ENCODE peak calls at places on chromosomes 5 and 9, in ten cellular contexts. A is AG04450, P is psoas muscle, U is activated B cell treated with CpG ODN at 0.5 μM for 24 hours, R is fibroblast of pulmonary artery, Q is WTC11, V is fibroblast of lung, Z is ovary, N is A673, M is HFFc6. W is an unnamed sample.

GRCh38 chr9:93258818-93259489 is 75.0 kb downstream of the WNK2 start:
- DNase-seq in V (no peak), P (peak), Q (peak), R (no peak), A (no peak), Z (no peak), U (peak), N (no peak), M (no peak), W (no peak)

GRCh38 chr5:96566775-96567174 is 95.4 kb upstream of the CAST start:
- DNase-seq in U (no peak), P (no peak), Q (no peak), V (no peak), N (no peak), R (no peak), M (no peak), A (no peak), Z (no peak), W (no peak)

GRCh38 chr9:17065062-17065461 is 69.8 kb upstream of the CNTLN start:
- DNase-seq in V (no peak), R (peak), A (no peak), M (no peak), Z (no peak), P (no peak), N (no peak), Q (no peak), U (no peak), W (no peak)

GRCh38 chr5:145056805-145057204 is 778.3 kb downstream of the PRELID2 start:
- DNase-seq in A (no peak), U (no peak), V (peak), M (peak), Z (no peak), N (peak), P (no peak), R (no peak), Q (no peak), W (no peak)

GRCh38 chr9:85067792-85068191 is 398.3 kb downstream of the NTRK2 start:
- DNase-seq in P (no peak), N (no peak), Z (no peak), U (no peak), Q (no peak), R (no peak), V (no peak), A (no peak), M (no peak), W (no peak)

GRCh38 chr9:89639961-89640360 is 35.1 kb downstream of the GADD45G start:
- DNase-seq in U (no peak), M (no peak), N (no peak), Q (no peak), V (no peak), Z (no peak), R (no peak), P (no peak), A (no peak), W (no peak)

GRCh38 chr5:42718591-42718990 is 38.0 kb upstream of the CCDC152 start:
- DNase-seq in P (no peak), R (peak), Z (no peak), U (no peak), Q (no peak), N (no peak), V (no peak), A (no peak), M (no peak), W (no peak)

GRCh38 chr5:86709157-86709881 is 91.6 kb downstream of the COX7C start:
- DNase-seq in V (no peak), Q (no peak), P (no peak), R (no peak), Z (no peak), U (no peak), M (no peak), N (no peak), A (no peak), W (no peak)

GRCh38 chr9:116482740-116483139 is 204.4 kb upstream of the TRIM32 start:
- DNase-seq in V (peak), M (no peak), R (no peak), A (no peak), N (no peak), P (no peak), Q (peak), Z (peak), U (no peak), W (peak)

GRCh38 chr9:35756743-35757526 is 2.9 kb upstream of the MSMP start:
- DNase-seq in P (peak), V (no peak), U (peak), N (peak), M (no peak), R (no peak), A (no peak), Q (peak), Z (peak), W (peak)

GRCh38 chr9:89145086-89145485 is 33.5 kb downstream of the SHC3 start:
- DNase-seq in A (no peak), U (no peak), Z (no peak), R (no peak), P (no peak), M (no peak), V (peak), Q (no peak), N (no peak), W (no peak)

DNA sequence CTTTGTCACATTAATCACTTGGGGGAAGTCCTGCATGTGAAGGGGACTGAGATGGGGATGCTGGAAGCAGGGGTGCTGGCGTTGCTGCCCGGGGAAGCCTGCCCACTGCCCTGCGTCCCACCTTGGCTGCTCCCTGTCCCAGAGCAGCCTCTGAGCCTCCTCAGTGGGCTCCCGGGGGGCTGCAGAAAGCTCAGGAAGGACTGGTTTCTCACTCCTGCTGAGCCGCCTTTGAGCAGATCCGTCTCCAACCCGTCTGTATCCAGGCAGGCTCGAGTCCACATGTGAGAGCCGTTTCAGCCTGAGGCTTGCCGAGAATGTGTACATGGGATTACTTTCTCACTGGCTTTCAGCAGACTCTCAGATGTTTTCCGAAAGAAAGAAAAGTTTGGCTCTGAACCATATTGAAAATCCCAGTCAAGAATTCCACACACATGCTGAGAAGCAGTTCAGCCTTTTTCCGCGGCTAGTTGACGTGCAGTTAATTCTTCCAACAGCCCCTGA is 95.3 kb upstream of the COL5A1 start:
- DNase-seq in P (no peak), M (no peak), N (peak), A (no peak), Q (no peak), R (peak), U (no peak), Z (no peak), V (peak), W (no peak)
- TF ChIP-seq CTCF in P (no peak), M (no peak), N (no peak), A (no peak), Q (no peak), R (no peak), U (no peak), Z (no peak), V (no peak), W (no peak)

GRCh38 chr9:78236511-78236950 is 656 bp downstream of the CEP78 start:
- DNase-seq in Z (no peak), M (no peak), U (no peak), R (peak), P (no peak), N (no peak), Q (no peak), A (no peak), V (peak), W (no peak)

GRCh38 chr9:78238061-78239038 is 2.5 kb downstream of the CEP78 start:
- DNase-seq in A (no peak), U (no peak), N (no peak), Q (no peak), Z (no peak), P (no peak), R (no peak), M (no peak), V (no peak), W (no peak)

GRCh38 chr9:78242041-78242440 is 6.2 kb downstream of the CEP78 start:
- DNase-seq in U (no peak), P (no peak), M (no peak), V (peak), A (no peak), N (no peak), R (no peak), Q (no peak), Z (no peak), W (no peak)

GRCh38 chr9:78235771-78236510 is at the start of gene CEP78:
- DNase-seq in R (peak), N (peak), M (peak), V (peak), P (peak), U (peak), Q (peak), Z (peak), A (peak), W (peak)

GRCh38 chr9:78239506-78239905 is 3.6 kb downstream of the CEP78 start:
- DNase-seq in P (no peak), Z (no peak), M (no peak), V (no peak), U (no peak), R (no peak), A (no peak), Q (peak), N (no peak), W (peak)
- TF ChIP-seq CTCF in P (no peak), Z (no peak), M (no peak), V (no peak), U (no peak), R (peak), A (peak), Q (no peak), N (no peak), W (no peak)

GRCh38 chr5:180313677-180314076 is 21.8 kb upstream of the MAPK9 start:
- DNase-seq in P (no peak), M (no peak), Z (no peak), R (no peak), V (peak), Q (peak), U (no peak), A (no peak), N (no peak), W (no peak)
- TF ChIP-seq CTCF in P (no peak), M (no peak), Z (no peak), R (no peak), V (no peak), Q (no peak), U (no peak), A (no peak), N (no peak), W (no peak)

GRCh38 chr9:128422783-128423150 is 2.1 kb downstream of the CERCAM start:
- DNase-seq in Z (no peak), Q (no peak), V (no peak), U (no peak), R (no peak), P (no peak), A (no peak), N (no peak), M (no peak), W (no peak)

GRCh38 chr9:128420060-128420650 is 502 bp upstream of the CERCAM start:
- DNase-seq in N (peak), P (peak), R (peak), U (peak), Z (peak), Q (peak), V (peak), M (peak), A (no peak), W (peak)

GRCh38 chr9:128421474-128422010 is 885 bp downstream of the CERCAM start:
- DNase-seq in Q (no peak), A (no peak), N (no peak), M (no peak), P (peak), V (no peak), Z (no peak), R (no peak), U (no peak), W (no peak)

GRCh38 chr9:128419061-128419925 is 1.4 kb upstream of the CERCAM start:
- DNase-seq in V (peak), U (no peak), P (no peak), Q (no peak), N (peak), R (peak), M (no peak), A (no peak), Z (no peak), W (peak)

GRCh38 chr9:128420651-128421473 is at the start of gene CERCAM:
- DNase-seq in U (peak), P (peak), Z (peak), N (peak), V (no peak), R (peak), A (no peak), M (no peak), Q (peak), W (peak)
- TF ChIP-seq CTCF in U (no peak), P (no peak), Z (no peak), N (no peak), V (no peak), R (no peak), A (peak), M (no peak), Q (no peak), W (no peak)

DNA sequence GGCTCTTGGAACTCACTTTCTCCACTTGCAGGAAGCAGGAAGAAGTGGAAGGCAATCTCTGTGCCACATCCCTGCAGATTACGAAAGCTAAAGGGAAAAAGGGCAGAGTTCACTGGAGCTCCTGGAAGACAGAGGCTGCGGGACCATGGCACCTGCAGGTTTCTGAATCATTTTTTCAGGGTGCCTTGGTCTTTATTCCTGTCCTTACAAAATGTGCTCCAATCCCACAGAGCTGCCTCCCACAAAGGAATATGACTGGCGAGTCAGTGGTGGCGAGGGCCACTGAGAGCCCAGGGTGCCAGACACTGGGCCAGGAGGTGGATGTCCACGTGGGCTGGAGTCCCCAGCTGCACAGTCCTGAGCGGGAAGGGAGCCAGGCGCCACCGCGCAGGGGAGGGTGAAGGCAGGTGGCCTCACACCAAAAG is 183.0 kb downstream of the FANCC start:
- DNase-seq in P (no peak), M (no peak), Q (no peak), A (no peak), V (no peak), N (no peak), R (no peak), Z (no peak), U (no peak), W (no peak)
- TF ChIP-seq CTCF in P (no peak), M (no peak), Q (no peak), A (no peak), V (no peak), N (no peak), R (no peak), Z (no peak), U (no peak), W (no peak)